ENCODE peak calls at places on chromosomes 1 and 21, in six cellular contexts. H is K562, Q is GM23338, I is right lobe of liver, D is heart left ventricle, K is OCI-LY7. S is an unnamed sample.

GRCh38 chr1:23376890-23377811 is 7.5 kb upstream of the ZNF436 start:
- DNase-seq in H (peak; percentile 67), Q (no peak), I (no peak), D (peak; percentile 36), K (no peak), S (no peak)

GRCh38 chr1:95332754-95333153 is 98.7 kb downstream of the RWDD3 start:
- DNase-seq in H (no peak), Q (no peak), I (no peak), D (no peak), K (no peak), S (no peak)

GRCh38 chr1:155005076-155005971 is 2.7 kb downstream of the ZBTB7B start:
- DNase-seq in H (no peak), Q (no peak), I (peak; percentile 93), D (peak; percentile 82), K (peak; percentile 57), S (peak; percentile 92)

GRCh38 chr1:85629532-85629920 is 49.0 kb downstream of the CCN1 start:
- DNase-seq in H (no peak), Q (no peak), I (no peak), D (no peak), K (no peak), S (no peak)

GRCh38 chr1:29136463-29136915 is 12.8 kb upstream of the TMEM200B start:
- DNase-seq in H (peak; percentile 73), Q (peak; percentile 57), I (peak; percentile 86), D (no peak), K (no peak), S (no peak)

GRCh38 chr1:44801491-44802305 is 1.5 kb downstream of the PLK3 start:
- DNase-seq in H (peak; percentile 64), Q (no peak), I (peak; percentile 58), D (no peak), K (no peak), S (peak; percentile 28)

GRCh38 chr1:63557365-63557987 is 34.2 kb downstream of the EFCAB7 start:
- DNase-seq in H (peak; percentile 50), Q (peak; percentile 83), I (no peak), D (no peak), K (peak; percentile 54), S (no peak)

GRCh38 chr1:209747580-209748262 is 8.1 kb upstream of the TRAF3IP3 start:
- DNase-seq in H (peak; percentile 94), Q (peak; percentile 98), I (peak; percentile 98), D (peak; percentile 90), K (peak; percentile 53), S (peak; percentile 92)

GRCh38 chr1:223423641-223424233 is 30.5 kb downstream of the CCDC185 start:
- DNase-seq in H (no peak), Q (no peak), I (no peak), D (no peak), K (no peak), S (no peak)

GRCh38 chr1:184590163-184590750 is 164.4 kb downstream of the EDEM3 start:
- DNase-seq in H (no peak), Q (no peak), I (no peak), D (no peak), K (no peak), S (no peak)

GRCh38 chr1:94743866-94744265 is 76.3 kb upstream of the SLC44A3 start:
- DNase-seq in H (no peak), Q (no peak), I (no peak), D (no peak), K (no peak), S (no peak)

GRCh38 chr1:219808790-219809189 is 119.6 kb downstream of the SLC30A10 start:
- DNase-seq in H (no peak), Q (no peak), I (no peak), D (no peak), K (no peak), S (no peak)

DNA sequence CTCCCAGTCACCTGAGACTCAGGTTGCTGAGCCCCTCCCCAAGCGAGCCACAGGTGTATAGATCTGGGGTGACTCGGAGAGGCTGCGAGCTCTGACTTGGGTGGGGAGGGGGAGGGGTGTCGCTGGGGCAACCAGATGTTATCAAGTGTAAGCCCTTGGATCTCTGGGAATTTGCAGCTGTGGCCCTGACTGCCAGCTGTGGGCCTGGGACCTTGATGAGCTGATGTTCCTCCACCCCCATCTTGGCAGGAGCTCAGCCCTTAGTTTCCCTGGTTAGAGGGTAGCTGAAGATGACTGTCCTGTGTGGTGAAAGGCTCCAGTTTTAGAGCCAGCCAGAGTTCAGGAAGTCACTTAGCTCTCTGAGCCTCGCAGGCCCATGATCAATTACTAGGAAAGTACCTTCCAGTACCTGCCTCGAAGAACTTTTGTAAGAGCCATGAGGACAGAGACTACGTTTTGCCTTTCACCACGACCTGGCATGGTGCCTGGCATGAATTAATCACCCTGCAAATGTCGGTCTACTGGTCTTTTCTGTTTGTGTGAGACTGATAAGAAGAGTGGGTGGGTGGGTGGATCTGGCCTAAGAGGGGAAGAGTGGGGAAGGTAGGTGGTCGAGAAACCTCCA is 55.8 kb downstream of the YARS1 start:
- DNase-seq in H (peak; percentile 80), Q (peak; percentile 85), I (peak; percentile 66), D (no peak), K (no peak), S (peak; percentile 78)
- H3K4me1 ChIP-seq in H (peaks cover 62% of the 10 kb centered on the region), Q (peaks cover 82% of the 10 kb centered on the region), I (no peaks in the 10 kb centered on the region), D (no peaks in the 10 kb centered on the region), K (no peaks in the 10 kb centered on the region), S (no peaks in the 10 kb centered on the region)

GRCh38 chr21:38804617-38805281 is 980 bp upstream of the ETS2 start:
- DNase-seq in H (peak; percentile 69), Q (peak; percentile 72), I (peak; percentile 90), D (peak; percentile 81), K (no peak), S (peak; percentile 70)
- TF ChIP-seq CTCF in H (peak; percentile 71), Q (peak; percentile 44), I (peak; percentile 37), D (peak; percentile 62), K (peak; percentile 71), S (peak; percentile 68)

DNA sequence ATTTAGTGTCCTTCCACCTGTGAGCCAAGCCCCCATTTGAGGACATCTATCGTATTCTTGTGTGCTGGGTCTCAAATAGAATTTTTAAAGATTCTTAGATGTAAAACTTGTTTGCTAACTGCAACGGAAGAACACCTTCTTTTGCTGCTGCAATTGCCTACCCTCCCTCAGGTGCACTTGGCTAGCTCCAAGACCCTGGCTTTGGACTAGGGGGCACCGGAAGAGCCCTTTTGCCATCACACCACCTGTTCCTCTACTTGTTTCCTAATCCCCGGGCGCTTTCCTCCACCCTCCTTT is 1.1 kb upstream of the HMGN2 start:
- DNase-seq in H (peak; percentile 26), Q (no peak), I (no peak), D (no peak), K (peak; percentile 56), S (no peak)
- H3K4me1 ChIP-seq in H (peaks cover 29% of the 10 kb centered on the region), Q (peaks cover 21% of the 10 kb centered on the region), I (no peaks in the 10 kb centered on the region), D (peaks cover 12% of the 10 kb centered on the region), K (peaks cover 44% of the 10 kb centered on the region), S (no peaks in the 10 kb centered on the region)

DNA sequence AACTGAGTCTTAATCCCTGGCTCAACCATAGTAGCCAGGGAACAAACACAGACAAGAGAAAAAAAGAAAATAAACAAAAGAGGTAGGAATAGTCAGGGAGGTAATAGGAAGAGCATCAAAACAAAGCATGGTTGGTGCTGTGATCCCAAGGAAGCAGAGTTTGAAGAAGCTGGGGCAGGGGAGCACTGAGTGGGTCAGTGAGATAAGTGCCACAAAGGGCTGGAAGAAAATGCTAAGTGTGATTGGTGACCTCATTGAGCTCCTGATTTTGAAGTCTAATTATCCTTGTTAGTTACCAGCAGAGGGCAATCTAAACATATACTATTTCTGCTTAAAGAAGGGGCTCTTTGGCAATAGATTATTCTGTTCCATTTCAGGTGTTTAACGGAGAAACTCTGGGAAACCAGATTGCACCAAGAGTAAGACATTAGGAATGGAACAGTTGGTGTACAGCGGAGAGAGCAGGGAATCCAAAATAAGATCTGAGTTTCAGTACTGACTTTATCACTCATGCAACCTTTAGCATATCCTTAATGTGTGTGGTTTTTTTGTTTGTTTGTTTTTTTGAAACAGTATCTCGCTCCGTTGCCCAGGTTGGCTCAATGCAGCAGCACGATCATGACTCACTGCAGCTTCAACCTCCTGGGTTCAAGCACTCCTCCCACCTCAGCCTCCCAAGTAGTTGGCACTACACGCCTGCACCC is 30.7 kb upstream of the KIAA1614 start:
- DNase-seq in H (peak; percentile 74), Q (peak; percentile 82), I (no peak), D (no peak), K (peak; percentile 60), S (no peak)
- TF ChIP-seq CTCF in H (peak; percentile 67), Q (peak; percentile 71), I (peak; percentile 53), D (peak; percentile 36), K (peak; percentile 78), S (peak; percentile 31)

GRCh38 chr1:248239478-248239877 is 8.3 kb downstream of the OR2M4 start:
- DNase-seq in H (no peak), Q (no peak), I (no peak), D (no peak), K (no peak), S (no peak)
- H3K4me1 ChIP-seq in H (no peaks in the 10 kb centered on the region), Q (no peaks in the 10 kb centered on the region), I (no peaks in the 10 kb centered on the region), D (no peaks in the 10 kb centered on the region), K (no peaks in the 10 kb centered on the region), S (no peaks in the 10 kb centered on the region)

DNA sequence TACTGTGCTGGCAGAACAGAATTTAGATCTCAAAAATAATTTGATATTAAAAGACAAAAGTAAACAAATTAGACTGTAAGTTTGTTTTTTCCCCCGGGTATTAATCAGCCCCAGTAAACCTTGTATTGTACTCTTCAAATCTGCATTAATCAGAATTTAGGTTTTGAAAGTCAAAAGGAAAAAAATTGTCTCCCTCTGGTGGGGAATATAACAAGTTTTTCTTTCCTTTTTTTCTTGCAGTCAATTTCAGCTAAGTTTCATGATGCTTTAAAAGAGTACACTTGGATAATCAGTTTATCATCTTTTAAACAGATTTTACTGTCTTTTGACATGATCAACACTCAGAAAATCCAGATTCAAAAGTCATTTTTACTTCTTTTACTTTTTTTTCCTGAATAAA is 134.5 kb upstream of the PKN2 start:
- DNase-seq in H (no peak), Q (peak; percentile 30), I (no peak), D (no peak), K (no peak), S (no peak)
- TF ChIP-seq CTCF in H (no peak), Q (peak; percentile 55), I (peak; percentile 45), D (peak; percentile 22), K (peak; percentile 51), S (no peak)

DNA sequence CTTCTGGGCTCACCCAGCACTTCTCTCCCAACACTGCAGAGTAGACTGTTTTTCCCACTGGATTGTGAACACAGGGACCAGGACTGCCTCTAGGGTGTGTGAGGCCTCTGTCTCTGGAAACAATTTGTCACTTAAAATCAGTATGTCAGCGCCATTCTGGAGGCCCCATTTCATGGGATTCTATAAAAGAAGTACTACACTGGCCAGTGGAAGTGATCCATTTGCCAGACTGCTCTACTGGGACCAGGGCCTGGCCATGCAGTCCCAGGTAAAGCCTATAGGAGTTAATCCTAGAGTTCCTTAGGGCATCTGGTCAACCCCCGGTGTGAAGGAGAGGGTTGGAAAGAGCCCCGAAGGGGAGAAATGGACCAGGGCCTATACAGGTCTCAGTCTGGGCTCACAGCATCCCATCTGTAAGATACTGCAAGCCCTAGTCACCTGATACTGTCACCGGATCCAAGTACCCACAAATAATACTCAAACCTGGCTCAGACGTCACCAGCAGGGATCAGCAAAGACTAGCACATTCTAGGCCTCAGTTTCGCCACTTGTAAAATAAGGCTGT is 245.0 kb downstream of the FOXD2 start:
- DNase-seq in H (no peak), Q (no peak), I (no peak), D (no peak), K (no peak), S (peak; percentile 4)
- H3K4me1 ChIP-seq in H (no peaks in the 10 kb centered on the region), Q (peaks cover 24% of the 10 kb centered on the region), I (no peaks in the 10 kb centered on the region), D (no peaks in the 10 kb centered on the region), K (no peaks in the 10 kb centered on the region), S (peaks cover 36% of the 10 kb centered on the region)

GRCh38 chr1:169367096-169367685 is 406 bp downstream of the NME7 start:
- DNase-seq in H (peak; percentile 34), Q (peak; percentile 3), I (no peak), D (no peak), K (no peak), S (no peak)
- TF ChIP-seq CTCF in H (no peak), Q (no peak), I (no peak), D (no peak), K (no peak), S (no peak)

GRCh38 chr1:46136711-46137110 is 4.3 kb upstream of the PIK3R3 start:
- DNase-seq in H (no peak), Q (no peak), I (no peak), D (no peak), K (no peak), S (no peak)
- H3K4me1 ChIP-seq in H (peaks cover 15% of the 10 kb centered on the region), Q (peaks cover 10% of the 10 kb centered on the region), I (no peaks in the 10 kb centered on the region), D (peaks cover 4% of the 10 kb centered on the region), K (peaks cover 18% of the 10 kb centered on the region), S (peaks cover 33% of the 10 kb centered on the region)